ENCODE peak calls at places on chromosome 14, in four cellular contexts. One of them, this sample, is unnamed.

GRCh38 chr14:99327050-99327449 is 55.1 kb upstream of the BCL11B start:
- DNase-seq in A172: no peak
- DNase-seq in stimulated activated CD8-positive, alpha-beta memory T cell treated with anti-CD3 and anti-CD28 coated beads, Interleukin-7, amount 100 ng/mL, for 24 hours: no peak
- DNase-seq in astrocyte of the spinal cord: no peak
- DNase-seq in this sample: no peak

GRCh38 chr14:99508896-99509629 is 27.9 kb downstream of the CCNK start:
- DNase-seq in A172: no peak
- DNase-seq in stimulated activated CD8-positive, alpha-beta memory T cell treated with anti-CD3 and anti-CD28 coated beads, Interleukin-7, amount 100 ng/mL, for 24 hours: no peak
- DNase-seq in astrocyte of the spinal cord: no peak
- DNase-seq in this sample: peak; percentile 60

GRCh38 chr14:20386276-20386855 is 26.9 kb downstream of the TEP1 start:
- DNase-seq in A172: no peak
- DNase-seq in stimulated activated CD8-positive, alpha-beta memory T cell treated with anti-CD3 and anti-CD28 coated beads, Interleukin-7, amount 100 ng/mL, for 24 hours: no peak
- DNase-seq in astrocyte of the spinal cord: no peak
- DNase-seq in this sample: peak; percentile 93

GRCh38 chr14:35213143-35213788 is 78.9 kb upstream of the PSMA6 start:
- DNase-seq in A172: no peak
- DNase-seq in stimulated activated CD8-positive, alpha-beta memory T cell treated with anti-CD3 and anti-CD28 coated beads, Interleukin-7, amount 100 ng/mL, for 24 hours: no peak
- DNase-seq in astrocyte of the spinal cord: no peak
- DNase-seq in this sample: no peak

GRCh38 chr14:92456215-92457017 is 57.2 kb upstream of the RIN3 start:
- DNase-seq in A172: peak; percentile 52
- DNase-seq in stimulated activated CD8-positive, alpha-beta memory T cell treated with anti-CD3 and anti-CD28 coated beads, Interleukin-7, amount 100 ng/mL, for 24 hours: no peak
- DNase-seq in astrocyte of the spinal cord: peak; percentile 63
- DNase-seq in this sample: peak; percentile 80

GRCh38 chr14:94054936-94055335 is 26.1 kb downstream of the DDX24 start:
- DNase-seq in A172: no peak
- DNase-seq in stimulated activated CD8-positive, alpha-beta memory T cell treated with anti-CD3 and anti-CD28 coated beads, Interleukin-7, amount 100 ng/mL, for 24 hours: no peak
- DNase-seq in astrocyte of the spinal cord: no peak
- DNase-seq in this sample: no peak

GRCh38 chr14:30681752-30682355 is 59.7 kb downstream of the SCFD1 start:
- DNase-seq in A172: peak; percentile 0
- DNase-seq in stimulated activated CD8-positive, alpha-beta memory T cell treated with anti-CD3 and anti-CD28 coated beads, Interleukin-7, amount 100 ng/mL, for 24 hours: no peak
- DNase-seq in astrocyte of the spinal cord: peak; percentile 17
- DNase-seq in this sample: no peak

GRCh38 chr14:93206793-93207467 is at the start of the genes GON7 and UBR7:
- DNase-seq in A172: peak; percentile 93
- DNase-seq in stimulated activated CD8-positive, alpha-beta memory T cell treated with anti-CD3 and anti-CD28 coated beads, Interleukin-7, amount 100 ng/mL, for 24 hours: peak; percentile 73
- DNase-seq in astrocyte of the spinal cord: peak; percentile 98
- DNase-seq in this sample: peak; percentile 97

GRCh38 chr14:85531594-85532391 is 1.8 kb downstream of the FLRT2 start:
- DNase-seq in A172: peak; percentile 31
- DNase-seq in stimulated activated CD8-positive, alpha-beta memory T cell treated with anti-CD3 and anti-CD28 coated beads, Interleukin-7, amount 100 ng/mL, for 24 hours: no peak
- DNase-seq in astrocyte of the spinal cord: peak; percentile 89
- DNase-seq in this sample: peak; percentile 70

GRCh38 chr14:21498540-21499526 is 12.3 kb downstream of the METTL3 start:
- DNase-seq in A172: no peak
- DNase-seq in stimulated activated CD8-positive, alpha-beta memory T cell treated with anti-CD3 and anti-CD28 coated beads, Interleukin-7, amount 100 ng/mL, for 24 hours: no peak
- DNase-seq in astrocyte of the spinal cord: peak; percentile 50
- DNase-seq in this sample: peak; percentile 26

GRCh38 chr14:51511265-51511664 is 140.4 kb upstream of the FRMD6 start:
- DNase-seq in A172: no peak
- DNase-seq in stimulated activated CD8-positive, alpha-beta memory T cell treated with anti-CD3 and anti-CD28 coated beads, Interleukin-7, amount 100 ng/mL, for 24 hours: no peak
- DNase-seq in astrocyte of the spinal cord: no peak
- DNase-seq in this sample: no peak

GRCh38 chr14:104927901-104928300 is 3.2 kb downstream of the PLD4 start:
- DNase-seq in A172: no peak
- DNase-seq in stimulated activated CD8-positive, alpha-beta memory T cell treated with anti-CD3 and anti-CD28 coated beads, Interleukin-7, amount 100 ng/mL, for 24 hours: no peak
- DNase-seq in astrocyte of the spinal cord: no peak
- DNase-seq in this sample: peak; percentile 49

GRCh38 chr14:32621585-32621984 is 292.5 kb downstream of the AKAP6 start:
- DNase-seq in A172: no peak
- DNase-seq in stimulated activated CD8-positive, alpha-beta memory T cell treated with anti-CD3 and anti-CD28 coated beads, Interleukin-7, amount 100 ng/mL, for 24 hours: no peak
- DNase-seq in astrocyte of the spinal cord: no peak
- DNase-seq in this sample: no peak

GRCh38 chr14:102568115-102568614 is 24.3 kb upstream of the RCOR1 start:
- DNase-seq in A172: peak; percentile 10
- DNase-seq in stimulated activated CD8-positive, alpha-beta memory T cell treated with anti-CD3 and anti-CD28 coated beads, Interleukin-7, amount 100 ng/mL, for 24 hours: no peak
- DNase-seq in astrocyte of the spinal cord: no peak
- DNase-seq in this sample: no peak

GRCh38 chr14:70655110-70655826 is 13.6 kb downstream of the TTC9 start:
- DNase-seq in A172: no peak
- DNase-seq in stimulated activated CD8-positive, alpha-beta memory T cell treated with anti-CD3 and anti-CD28 coated beads, Interleukin-7, amount 100 ng/mL, for 24 hours: no peak
- DNase-seq in astrocyte of the spinal cord: no peak
- DNase-seq in this sample: no peak

GRCh38 chr14:56972948-56973347 is 162.7 kb upstream of the OTX2 start:
- DNase-seq in A172: no peak
- DNase-seq in stimulated activated CD8-positive, alpha-beta memory T cell treated with anti-CD3 and anti-CD28 coated beads, Interleukin-7, amount 100 ng/mL, for 24 hours: no peak
- DNase-seq in astrocyte of the spinal cord: no peak
- DNase-seq in this sample: no peak

GRCh38 chr14:59695198-59695597 is 118.6 kb upstream of the CCDC175 start:
- DNase-seq in A172: no peak
- DNase-seq in stimulated activated CD8-positive, alpha-beta memory T cell treated with anti-CD3 and anti-CD28 coated beads, Interleukin-7, amount 100 ng/mL, for 24 hours: no peak
- DNase-seq in astrocyte of the spinal cord: peak; percentile 7
- DNase-seq in this sample: no peak

GRCh38 chr14:54681819-54682261 is 114.9 kb downstream of the SAMD4A start:
- DNase-seq in A172: peak; percentile 84
- DNase-seq in stimulated activated CD8-positive, alpha-beta memory T cell treated with anti-CD3 and anti-CD28 coated beads, Interleukin-7, amount 100 ng/mL, for 24 hours: no peak
- DNase-seq in astrocyte of the spinal cord: peak; percentile 69
- DNase-seq in this sample: no peak

GRCh38 chr14:64979336-64980074 is 7.2 kb upstream of the FNTB start:
- DNase-seq in A172: peak; percentile 21
- DNase-seq in stimulated activated CD8-positive, alpha-beta memory T cell treated with anti-CD3 and anti-CD28 coated beads, Interleukin-7, amount 100 ng/mL, for 24 hours: no peak
- DNase-seq in astrocyte of the spinal cord: peak; percentile 60
- DNase-seq in this sample: no peak

GRCh38 chr14:29016050-29016900 is 249.7 kb downstream of the FOXG1 start:
- DNase-seq in A172: peak; percentile 15
- DNase-seq in stimulated activated CD8-positive, alpha-beta memory T cell treated with anti-CD3 and anti-CD28 coated beads, Interleukin-7, amount 100 ng/mL, for 24 hours: no peak
- DNase-seq in astrocyte of the spinal cord: peak; percentile 59
- DNase-seq in this sample: peak; percentile 78

GRCh38 chr14:36952702-36953101 is 219.7 kb downstream of the SLC25A21 start:
- DNase-seq in A172: peak; percentile 35
- DNase-seq in stimulated activated CD8-positive, alpha-beta memory T cell treated with anti-CD3 and anti-CD28 coated beads, Interleukin-7, amount 100 ng/mL, for 24 hours: no peak
- DNase-seq in astrocyte of the spinal cord: peak; percentile 34
- DNase-seq in this sample: no peak

GRCh38 chr14:44317433-44317746 is 189.7 kb downstream of the FSCB start:
- DNase-seq in A172: no peak
- DNase-seq in stimulated activated CD8-positive, alpha-beta memory T cell treated with anti-CD3 and anti-CD28 coated beads, Interleukin-7, amount 100 ng/mL, for 24 hours: no peak
- DNase-seq in astrocyte of the spinal cord: no peak
- DNase-seq in this sample: no peak

GRCh38 chr14:69755299-69755698 is 11.6 kb upstream of the SRSF5 start:
- DNase-seq in A172: no peak
- DNase-seq in stimulated activated CD8-positive, alpha-beta memory T cell treated with anti-CD3 and anti-CD28 coated beads, Interleukin-7, amount 100 ng/mL, for 24 hours: no peak
- DNase-seq in astrocyte of the spinal cord: no peak
- DNase-seq in this sample: no peak

GRCh38 chr14:81523616-81524015 is 10.0 kb downstream of the SEL1L start:
- DNase-seq in A172: no peak
- DNase-seq in stimulated activated CD8-positive, alpha-beta memory T cell treated with anti-CD3 and anti-CD28 coated beads, Interleukin-7, amount 100 ng/mL, for 24 hours: no peak
- DNase-seq in astrocyte of the spinal cord: no peak
- DNase-seq in this sample: no peak

GRCh38 chr14:51453869-51454268 is 197.8 kb upstream of the FRMD6 start:
- DNase-seq in A172: peak; percentile 35
- DNase-seq in stimulated activated CD8-positive, alpha-beta memory T cell treated with anti-CD3 and anti-CD28 coated beads, Interleukin-7, amount 100 ng/mL, for 24 hours: no peak
- DNase-seq in astrocyte of the spinal cord: no peak
- DNase-seq in this sample: no peak

GRCh38 chr14:79294506-79294905 is 916.8 kb downstream of the DIO2 start:
- DNase-seq in A172: no peak
- DNase-seq in stimulated activated CD8-positive, alpha-beta memory T cell treated with anti-CD3 and anti-CD28 coated beads, Interleukin-7, amount 100 ng/mL, for 24 hours: no peak
- DNase-seq in astrocyte of the spinal cord: no peak
- DNase-seq in this sample: no peak

GRCh38 chr14:101055106-101055662 is 151.7 kb upstream of the RTL1 start:
- DNase-seq in A172: no peak
- DNase-seq in stimulated activated CD8-positive, alpha-beta memory T cell treated with anti-CD3 and anti-CD28 coated beads, Interleukin-7, amount 100 ng/mL, for 24 hours: no peak
- DNase-seq in astrocyte of the spinal cord: no peak
- DNase-seq in this sample: no peak

GRCh38 chr14:89443002-89443660 is 26.1 kb upstream of the FOXN3 start:
- DNase-seq in A172: no peak
- DNase-seq in stimulated activated CD8-positive, alpha-beta memory T cell treated with anti-CD3 and anti-CD28 coated beads, Interleukin-7, amount 100 ng/mL, for 24 hours: no peak
- DNase-seq in astrocyte of the spinal cord: peak; percentile 33
- DNase-seq in this sample: no peak

GRCh38 chr14:92844220-92844619 is 50.1 kb downstream of the GOLGA5 start:
- DNase-seq in A172: no peak
- DNase-seq in stimulated activated CD8-positive, alpha-beta memory T cell treated with anti-CD3 and anti-CD28 coated beads, Interleukin-7, amount 100 ng/mL, for 24 hours: no peak
- DNase-seq in astrocyte of the spinal cord: no peak
- DNase-seq in this sample: no peak

GRCh38 chr14:51638071-51638944 is 13.4 kb upstream of the FRMD6 start:
- DNase-seq in A172: peak; percentile 59
- DNase-seq in stimulated activated CD8-positive, alpha-beta memory T cell treated with anti-CD3 and anti-CD28 coated beads, Interleukin-7, amount 100 ng/mL, for 24 hours: no peak
- DNase-seq in astrocyte of the spinal cord: no peak
- DNase-seq in this sample: no peak

GRCh38 chr14:51593397-51593796 is 58.3 kb upstream of the FRMD6 start:
- DNase-seq in A172: no peak
- DNase-seq in stimulated activated CD8-positive, alpha-beta memory T cell treated with anti-CD3 and anti-CD28 coated beads, Interleukin-7, amount 100 ng/mL, for 24 hours: no peak
- DNase-seq in astrocyte of the spinal cord: no peak
- DNase-seq in this sample: no peak

GRCh38 chr14:70894868-70895267 is 12.4 kb upstream of the PCNX1 start:
- DNase-seq in A172: no peak
- DNase-seq in stimulated activated CD8-positive, alpha-beta memory T cell treated with anti-CD3 and anti-CD28 coated beads, Interleukin-7, amount 100 ng/mL, for 24 hours: no peak
- DNase-seq in astrocyte of the spinal cord: no peak
- DNase-seq in this sample: no peak

GRCh38 chr14:92515510-92516343 is 2.1 kb downstream of the RIN3 start:
- DNase-seq in A172: no peak
- DNase-seq in stimulated activated CD8-positive, alpha-beta memory T cell treated with anti-CD3 and anti-CD28 coated beads, Interleukin-7, amount 100 ng/mL, for 24 hours: no peak
- DNase-seq in astrocyte of the spinal cord: no peak
- DNase-seq in this sample: no peak

GRCh38 chr14:29681308-29681707 is 246.3 kb downstream of the PRKD1 start:
- DNase-seq in A172: no peak
- DNase-seq in stimulated activated CD8-positive, alpha-beta memory T cell treated with anti-CD3 and anti-CD28 coated beads, Interleukin-7, amount 100 ng/mL, for 24 hours: no peak
- DNase-seq in astrocyte of the spinal cord: no peak
- DNase-seq in this sample: no peak

GRCh38 chr14:80615831-80616230 is 325.7 kb downstream of the CEP128 start:
- DNase-seq in A172: no peak
- DNase-seq in stimulated activated CD8-positive, alpha-beta memory T cell treated with anti-CD3 and anti-CD28 coated beads, Interleukin-7, amount 100 ng/mL, for 24 hours: no peak
- DNase-seq in astrocyte of the spinal cord: no peak
- DNase-seq in this sample: no peak

GRCh38 chr14:106209745-106210144 is 683.4 kb downstream of the TMEM121 start:
- DNase-seq in A172: no peak
- DNase-seq in stimulated activated CD8-positive, alpha-beta memory T cell treated with anti-CD3 and anti-CD28 coated beads, Interleukin-7, amount 100 ng/mL, for 24 hours: no peak
- DNase-seq in astrocyte of the spinal cord: no peak
- DNase-seq in this sample: no peak

GRCh38 chr14:45426685-45427282 is 173.8 kb upstream of the MIS18BP1 start:
- DNase-seq in A172: peak; percentile 48
- DNase-seq in stimulated activated CD8-positive, alpha-beta memory T cell treated with anti-CD3 and anti-CD28 coated beads, Interleukin-7, amount 100 ng/mL, for 24 hours: no peak
- DNase-seq in astrocyte of the spinal cord: peak; percentile 50
- DNase-seq in this sample: peak; percentile 9

GRCh38 chr14:98984719-98985041 is 287.3 kb downstream of the BCL11B start:
- DNase-seq in A172: no peak
- DNase-seq in stimulated activated CD8-positive, alpha-beta memory T cell treated with anti-CD3 and anti-CD28 coated beads, Interleukin-7, amount 100 ng/mL, for 24 hours: peak; percentile 27
- DNase-seq in astrocyte of the spinal cord: no peak
- DNase-seq in this sample: no peak

GRCh38 chr14:37230551-37231194 is 32.9 kb downstream of the MIPOL1 start:
- DNase-seq in A172: peak; percentile 29
- DNase-seq in stimulated activated CD8-positive, alpha-beta memory T cell treated with anti-CD3 and anti-CD28 coated beads, Interleukin-7, amount 100 ng/mL, for 24 hours: no peak
- DNase-seq in astrocyte of the spinal cord: peak; percentile 75
- DNase-seq in this sample: no peak

GRCh38 chr14:58829594-58829993 is 191.8 kb downstream of the DACT1 start:
- DNase-seq in A172: no peak
- DNase-seq in stimulated activated CD8-positive, alpha-beta memory T cell treated with anti-CD3 and anti-CD28 coated beads, Interleukin-7, amount 100 ng/mL, for 24 hours: no peak
- DNase-seq in astrocyte of the spinal cord: peak; percentile 29
- DNase-seq in this sample: no peak

This sample was measured in WERI-Rb-1.